ENCODE peak calls at places on chromosomes 6 and 20, in eight cellular contexts. One of them, this sample, is unnamed.

GRCh38 chr6:40152701-40153100 is 218.4 kb upstream of the MOCS1 start:
- DNase-seq in COLO829: no peak
- DNase-seq in breast epithelium: no peak
- DNase-seq in mammary epithelial cell: no peak
- DNase-seq in germinal center: no peak
- DNase-seq in MCF 10A: no peak
- DNase-seq in neural crest cell: no peak
- DNase-seq in activated gamma-delta T cell treated with Interleukin-2 at 50 U/mL for 16 hours: no peak
- DNase-seq in this sample: no peak

GRCh38 chr6:110033749-110034636 is 55.9 kb downstream of the GPR6 start:
- DNase-seq in COLO829: no peak
- DNase-seq in breast epithelium: no peak
- DNase-seq in mammary epithelial cell: no peak
- DNase-seq in germinal center: no peak
- DNase-seq in MCF 10A: no peak
- DNase-seq in neural crest cell: no peak
- DNase-seq in activated gamma-delta T cell treated with Interleukin-2 at 50 U/mL for 16 hours: no peak
- DNase-seq in this sample: no peak

GRCh38 chr6:14274016-14274415 is 156.4 kb downstream of the CD83 start:
- DNase-seq in COLO829: no peak
- DNase-seq in breast epithelium: no peak
- DNase-seq in mammary epithelial cell: no peak
- DNase-seq in germinal center: no peak
- DNase-seq in MCF 10A: no peak
- DNase-seq in neural crest cell: no peak
- DNase-seq in activated gamma-delta T cell treated with Interleukin-2 at 50 U/mL for 16 hours: no peak
- DNase-seq in this sample: no peak

GRCh38 chr6:148193063-148193680 is 149.5 kb upstream of the SASH1 start:
- DNase-seq in COLO829: no peak
- DNase-seq in breast epithelium: peak
- DNase-seq in mammary epithelial cell: peak
- DNase-seq in germinal center: no peak
- DNase-seq in MCF 10A: peak
- DNase-seq in neural crest cell: no peak
- DNase-seq in activated gamma-delta T cell treated with Interleukin-2 at 50 U/mL for 16 hours: no peak
- DNase-seq in this sample: no peak

GRCh38 chr20:47334022-47334551 is 22.4 kb downstream of the ZMYND8 start:
- DNase-seq in COLO829: peak
- DNase-seq in breast epithelium: no peak
- DNase-seq in mammary epithelial cell: peak
- DNase-seq in germinal center: no peak
- DNase-seq in MCF 10A: peak
- DNase-seq in neural crest cell: no peak
- DNase-seq in activated gamma-delta T cell treated with Interleukin-2 at 50 U/mL for 16 hours: no peak
- DNase-seq in this sample: no peak

GRCh38 chr6:20411953-20412352 is 10.3 kb downstream of the E2F3 start:
- DNase-seq in COLO829: no peak
- DNase-seq in breast epithelium: no peak
- DNase-seq in mammary epithelial cell: no peak
- DNase-seq in germinal center: no peak
- DNase-seq in MCF 10A: no peak
- DNase-seq in neural crest cell: no peak
- DNase-seq in activated gamma-delta T cell treated with Interleukin-2 at 50 U/mL for 16 hours: no peak
- DNase-seq in this sample: no peak

GRCh38 chr6:169222126-169222525 is 31.5 kb downstream of the THBS2 start:
- DNase-seq in COLO829: no peak
- DNase-seq in breast epithelium: no peak
- DNase-seq in mammary epithelial cell: no peak
- DNase-seq in germinal center: no peak
- DNase-seq in MCF 10A: no peak
- DNase-seq in neural crest cell: no peak
- DNase-seq in activated gamma-delta T cell treated with Interleukin-2 at 50 U/mL for 16 hours: no peak
- DNase-seq in this sample: no peak

GRCh38 chr6:44388135-44388487 is 605 bp downstream of the CDC5L start:
- DNase-seq in COLO829: peak
- DNase-seq in breast epithelium: no peak
- DNase-seq in mammary epithelial cell: peak
- DNase-seq in germinal center: no peak
- DNase-seq in MCF 10A: no peak
- DNase-seq in neural crest cell: no peak
- DNase-seq in activated gamma-delta T cell treated with Interleukin-2 at 50 U/mL for 16 hours: no peak
- DNase-seq in this sample: no peak

GRCh38 chr6:148507774-148508173 is 165.1 kb downstream of the SASH1 start:
- DNase-seq in COLO829: peak
- DNase-seq in breast epithelium: no peak
- DNase-seq in mammary epithelial cell: no peak
- DNase-seq in germinal center: no peak
- DNase-seq in MCF 10A: no peak
- DNase-seq in neural crest cell: no peak
- DNase-seq in activated gamma-delta T cell treated with Interleukin-2 at 50 U/mL for 16 hours: no peak
- DNase-seq in this sample: no peak

GRCh38 chr6:21046276-21046675 is 512.0 kb downstream of the CDKAL1 start:
- DNase-seq in COLO829: no peak
- DNase-seq in breast epithelium: no peak
- DNase-seq in mammary epithelial cell: no peak
- DNase-seq in germinal center: no peak
- DNase-seq in MCF 10A: no peak
- DNase-seq in neural crest cell: no peak
- DNase-seq in activated gamma-delta T cell treated with Interleukin-2 at 50 U/mL for 16 hours: no peak
- DNase-seq in this sample: no peak

GRCh38 chr6:19024737-19025136 is 637.6 kb downstream of the RNF144B start:
- DNase-seq in COLO829: peak
- DNase-seq in breast epithelium: no peak
- DNase-seq in mammary epithelial cell: peak
- DNase-seq in germinal center: no peak
- DNase-seq in MCF 10A: peak
- DNase-seq in neural crest cell: peak
- DNase-seq in activated gamma-delta T cell treated with Interleukin-2 at 50 U/mL for 16 hours: no peak
- DNase-seq in this sample: no peak

GRCh38 chr6:133466666-133467065 is 225.5 kb downstream of the EYA4 start:
- DNase-seq in COLO829: no peak
- DNase-seq in breast epithelium: no peak
- DNase-seq in mammary epithelial cell: no peak
- DNase-seq in germinal center: no peak
- DNase-seq in MCF 10A: no peak
- DNase-seq in neural crest cell: no peak
- DNase-seq in activated gamma-delta T cell treated with Interleukin-2 at 50 U/mL for 16 hours: no peak
- DNase-seq in this sample: no peak

GRCh38 chr6:56513631-56514030 is 129.1 kb downstream of the DST start:
- DNase-seq in COLO829: no peak
- DNase-seq in breast epithelium: no peak
- DNase-seq in mammary epithelial cell: no peak
- DNase-seq in germinal center: no peak
- DNase-seq in MCF 10A: no peak
- DNase-seq in neural crest cell: no peak
- DNase-seq in activated gamma-delta T cell treated with Interleukin-2 at 50 U/mL for 16 hours: no peak
- DNase-seq in this sample: no peak

GRCh38 chr6:149476789-149477455 is 7.9 kb downstream of the ZC3H12D start:
- DNase-seq in COLO829: no peak
- DNase-seq in breast epithelium: no peak
- DNase-seq in mammary epithelial cell: no peak
- DNase-seq in germinal center: no peak
- DNase-seq in MCF 10A: no peak
- DNase-seq in neural crest cell: no peak
- DNase-seq in activated gamma-delta T cell treated with Interleukin-2 at 50 U/mL for 16 hours: no peak
- DNase-seq in this sample: no peak

GRCh38 chr20:35297153-35297552 is 4.9 kb upstream of the FAM83C start:
- DNase-seq in COLO829: no peak
- DNase-seq in breast epithelium: no peak
- DNase-seq in mammary epithelial cell: no peak
- DNase-seq in germinal center: no peak
- DNase-seq in MCF 10A: no peak
- DNase-seq in neural crest cell: no peak
- DNase-seq in activated gamma-delta T cell treated with Interleukin-2 at 50 U/mL for 16 hours: no peak
- DNase-seq in this sample: no peak

GRCh38 chr20:60470366-60470765 is 512.1 kb downstream of the CDH26 start:
- DNase-seq in COLO829: no peak
- DNase-seq in breast epithelium: no peak
- DNase-seq in mammary epithelial cell: no peak
- DNase-seq in germinal center: no peak
- DNase-seq in MCF 10A: no peak
- DNase-seq in neural crest cell: no peak
- DNase-seq in activated gamma-delta T cell treated with Interleukin-2 at 50 U/mL for 16 hours: no peak
- DNase-seq in this sample: no peak

GRCh38 chr20:44481719-44482416 is 6.2 kb downstream of the TTPAL start:
- DNase-seq in COLO829: no peak
- DNase-seq in breast epithelium: no peak
- DNase-seq in mammary epithelial cell: no peak
- DNase-seq in germinal center: no peak
- DNase-seq in MCF 10A: no peak
- DNase-seq in neural crest cell: no peak
- DNase-seq in activated gamma-delta T cell treated with Interleukin-2 at 50 U/mL for 16 hours: no peak
- DNase-seq in this sample: no peak

GRCh38 chr6:37320649-37321048 is 33.1 kb upstream of the RNF8 start:
- DNase-seq in COLO829: no peak
- DNase-seq in breast epithelium: no peak
- DNase-seq in mammary epithelial cell: no peak
- DNase-seq in germinal center: no peak
- DNase-seq in MCF 10A: no peak
- DNase-seq in neural crest cell: no peak
- DNase-seq in activated gamma-delta T cell treated with Interleukin-2 at 50 U/mL for 16 hours: no peak
- DNase-seq in this sample: no peak

This sample was measured in CD4-positive, alpha-beta T cell.